ENCODE peak calls at places on chromosomes 7 and 10, in six cellular contexts. K, M, U, H, A and C are unnamed samples.

GRCh38 chr10:132455986-132456847 is 59.2 kb downstream of the PWWP2B start:
- DNase-seq in K (no peak), M (no peak), U (no peak), H (no peak), A (no peak), C (no peak)

GRCh38 chr7:30074422-30075030 is 46.3 kb downstream of the PLEKHA8 start:
- DNase-seq in K (peak), M (peak), U (no peak), H (peak), A (no peak), C (peak)

GRCh38 chr10:88116491-88116890 is 253.1 kb downstream of the PTEN start:
- DNase-seq in K (no peak), M (no peak), U (no peak), H (peak), A (no peak), C (no peak)

GRCh38 chr10:34761443-34761842 is 53.7 kb downstream of the PARD3 start:
- DNase-seq in K (no peak), M (no peak), U (no peak), H (no peak), A (no peak), C (no peak)

GRCh38 chr10:53209941-53210611 is 437.5 kb upstream of the MBL2 start:
- DNase-seq in K (peak), M (peak), U (no peak), H (peak), A (no peak), C (no peak)

GRCh38 chr7:79965946-79966345 is 168.7 kb upstream of the GNAI1 start:
- DNase-seq in K (no peak), M (no peak), U (no peak), H (no peak), A (no peak), C (no peak)

GRCh38 chr10:5443429-5443828 is 31.1 kb downstream of the NET1 start:
- DNase-seq in K (no peak), M (no peak), U (no peak), H (no peak), A (no peak), C (no peak)

GRCh38 chr7:54397836-54398612 is 144.2 kb upstream of the VSTM2A start:
- DNase-seq in K (no peak), M (no peak), U (no peak), H (peak), A (no peak), C (no peak)

GRCh38 chr10:132637477-132638129 is 100.0 kb downstream of the INPP5A start:
- DNase-seq in K (peak), M (peak), U (peak), H (peak), A (peak), C (peak)

GRCh38 chr10:63707254-63707910 is 186.2 kb downstream of the REEP3 start:
- DNase-seq in K (peak), M (peak), U (no peak), H (peak), A (no peak), C (peak)

GRCh38 chr10:34576789-34577188 is 238.3 kb downstream of the PARD3 start:
- DNase-seq in K (no peak), M (no peak), U (no peak), H (no peak), A (no peak), C (peak)

GRCh38 chr10:119290301-119291036 is 83.1 kb downstream of the GRK5 start:
- DNase-seq in K (no peak), M (peak), U (no peak), H (no peak), A (no peak), C (no peak)

GRCh38 chr7:70569335-70569819 is 562.6 kb upstream of the GALNT17 start:
- DNase-seq in K (peak), M (no peak), U (no peak), H (no peak), A (no peak), C (no peak)

GRCh38 chr7:100949931-100950443 is 653 bp downstream of the MUC3A start:
- DNase-seq in K (no peak), M (no peak), U (no peak), H (no peak), A (no peak), C (no peak)

GRCh38 chr10:48626986-48627731 is 22.3 kb upstream of the ARHGAP22 start:
- DNase-seq in K (peak), M (no peak), U (no peak), H (no peak), A (no peak), C (no peak)

GRCh38 chr10:36666451-36666850 is 458.9 kb upstream of the ANKRD30A start:
- DNase-seq in K (no peak), M (no peak), U (no peak), H (peak), A (no peak), C (no peak)

GRCh38 chr10:45282061-45282460 is 33.3 kb downstream of the OR13A1 start:
- DNase-seq in K (no peak), M (no peak), U (no peak), H (no peak), A (no peak), C (no peak)

GRCh38 chr7:6350057-6350752 is 77.8 kb upstream of the CYTH3 start:
- DNase-seq in K (no peak), M (no peak), U (no peak), H (peak), A (no peak), C (peak)

GRCh38 chr7:45593121-45593541 is 19.0 kb downstream of the ADCY1 start:
- DNase-seq in K (no peak), M (no peak), U (no peak), H (no peak), A (no peak), C (no peak)

GRCh38 chr7:28126047-28127041 is 54.3 kb downstream of the JAZF1 start:
- DNase-seq in K (no peak), M (no peak), U (no peak), H (peak), A (no peak), C (peak)

GRCh38 chr10:11335167-11335652 is 276.2 kb downstream of the USP6NL start:
- DNase-seq in K (no peak), M (peak), U (no peak), H (no peak), A (no peak), C (peak)

GRCh38 chr10:110664483-110665420 is 20.6 kb downstream of the RBM20 start:
- DNase-seq in K (peak), M (peak), U (no peak), H (peak), A (no peak), C (peak)

GRCh38 chr10:33064706-33065105 is 106.7 kb upstream of the ITGB1 start:
- DNase-seq in K (no peak), M (peak), U (no peak), H (no peak), A (no peak), C (peak)

GRCh38 chr7:151665363-151665762 is 145.7 kb upstream of the RHEB start:
- DNase-seq in K (no peak), M (peak), U (no peak), H (no peak), A (no peak), C (peak)

GRCh38 chr7:155340071-155340531 is 42.4 kb downstream of the INSIG1 start:
- DNase-seq in K (no peak), M (no peak), U (no peak), H (no peak), A (no peak), C (no peak)

GRCh38 chr7:89770156-89770555 is 384.1 kb upstream of the STEAP1 start:
- DNase-seq in K (no peak), M (no peak), U (no peak), H (no peak), A (no peak), C (no peak)

GRCh38 chr7:82410461-82410860 is 33.1 kb downstream of the CACNA2D1 start:
- DNase-seq in K (no peak), M (no peak), U (no peak), H (peak), A (no peak), C (no peak)